ENCODE peak calls at places on chromosomes 16 and 17, in five cellular contexts. C, D, B, R and M are unnamed samples.

GRCh38 chr17:41478240-41478639 is 2.7 kb downstream of the KRT35 start:
- DNase-seq in D (no peak), R (no peak), C (no peak), B (no peak), M (no peak)

GRCh38 chr16:67805718-67806427 is 487 bp downstream of the RANBP10 start:
- DNase-seq in R (no peak), D (no peak), C (no peak), B (no peak), M (no peak)

GRCh38 chr17:79532107-79532790 is 78.6 kb downstream of the RBFOX3 start:
- DNase-seq in D (no peak), C (no peak), B (no peak), R (no peak), M (no peak)

GRCh38 chr16:78957328-78958100 is 643.0 kb downstream of the MAF start:
- DNase-seq in D (no peak), B (no peak), R (no peak), C (no peak), M (no peak)

GRCh38 chr17:61139219-61139618 is 260.4 kb upstream of the TBX2 start:
- DNase-seq in R (peak), C (peak), B (peak), D (no peak), M (peak)

GRCh38 chr16:49876716-49877129 is 20.8 kb upstream of the ZNF423 start:
- DNase-seq in B (no peak), C (no peak), D (peak), R (no peak), M (peak)

GRCh38 chr17:4426499-4427208 is 7.1 kb upstream of the SPNS3 start:
- DNase-seq in B (no peak), R (no peak), D (no peak), C (no peak), M (no peak)

GRCh38 chr17:83080641-83081560 is 1.5 kb downstream of the METRNL start:
- DNase-seq in D (peak), R (no peak), B (no peak), C (no peak), M (no peak)

GRCh38 chr16:20676268-20676828 is 21.1 kb downstream of the ACSM1 start:
- DNase-seq in R (no peak), B (no peak), C (no peak), D (no peak), M (no peak)

GRCh38 chr17:35609831-35610230 is 22.7 kb downstream of the AP2B1 start:
- DNase-seq in C (no peak), R (no peak), B (no peak), D (no peak), M (no peak)

GRCh38 chr17:35895602-35896001 is 15.4 kb upstream of the CCL5 start:
- DNase-seq in C (no peak), D (no peak), R (no peak), B (peak), M (no peak)

GRCh38 chr16:86515780-86516617 is 5.7 kb downstream of the FOXF1 start:
- DNase-seq in C (no peak), R (no peak), B (no peak), D (no peak), M (no peak)

GRCh38 chr17:41987642-41988041 is 21.0 kb downstream of the CNP start:
- DNase-seq in B (no peak), C (no peak), D (no peak), R (no peak), M (no peak)

GRCh38 chr17:45227631-45228120 is 6.0 kb downstream of the FMNL1 start:
- DNase-seq in R (no peak), B (no peak), C (no peak), D (no peak), M (no peak)

GRCh38 chr17:61088556-61088955 is 311.1 kb upstream of the TBX2 start:
- DNase-seq in D (no peak), R (no peak), C (no peak), B (no peak), M (no peak)

GRCh38 chr17:28346746-28347246 is 10.5 kb downstream of the POLDIP2 start:
- DNase-seq in R (no peak), C (no peak), B (no peak), D (no peak), M (no peak)

GRCh38 chr16:5175263-5175662 is 77.7 kb upstream of the EEF2KMT start:
- DNase-seq in B (no peak), R (no peak), D (no peak), C (no peak), M (no peak)

GRCh38 chr17:30263552-30264333 is 28.0 kb downstream of the BLMH start:
- DNase-seq in C (no peak), B (no peak), R (no peak), D (no peak), M (no peak)

GRCh38 chr17:79803997-79804855 is 7.3 kb upstream of the CBX8 start:
- DNase-seq in B (no peak), C (peak), D (peak), R (no peak), M (no peak)

GRCh38 chr17:27343972-27344607 is 50.2 kb downstream of the WSB1 start:
- DNase-seq in C (no peak), R (no peak), D (no peak), B (no peak), M (peak)

GRCh38 chr16:79767597-79768280 is 167.2 kb upstream of the MAF start:
- DNase-seq in B (no peak), R (no peak), D (no peak), C (no peak), M (peak)

GRCh38 chr16:75138636-75139035 is 9.7 kb upstream of the ZFP1 start:
- DNase-seq in C (no peak), R (no peak), B (no peak), D (no peak), M (peak)